ENCODE peak calls at places on chromosomes 3 and 15, in six cellular contexts. One of them, this sample, is unnamed.

GRCh38 chr15:101017041-101017754 is 98.0 kb downstream of the LRRK1 start:
- DNase-seq in A549: peak
- DNase-seq in HepG2: no peak
- DNase-seq in NB4: peak
- DNase-seq in K562: no peak
- DNase-seq in endothelial cell of umbilical vein: no peak
- DNase-seq in this sample: no peak

GRCh38 chr3:158809642-158810041 is 7.8 kb downstream of the MFSD1 start:
- DNase-seq in A549: no peak
- DNase-seq in HepG2: no peak
- DNase-seq in NB4: peak
- DNase-seq in K562: no peak
- DNase-seq in endothelial cell of umbilical vein: no peak
- DNase-seq in this sample: no peak

GRCh38 chr3:157125101-157125500 is 34.8 kb downstream of the CCNL1 start:
- DNase-seq in A549: no peak
- DNase-seq in HepG2: no peak
- DNase-seq in NB4: no peak
- DNase-seq in K562: no peak
- DNase-seq in endothelial cell of umbilical vein: no peak
- DNase-seq in this sample: no peak

GRCh38 chr3:5058463-5058862 is 63.6 kb upstream of the ARL8B start:
- DNase-seq in A549: peak
- DNase-seq in HepG2: no peak
- DNase-seq in NB4: no peak
- DNase-seq in K562: no peak
- DNase-seq in endothelial cell of umbilical vein: no peak
- DNase-seq in this sample: no peak

GRCh38 chr3:73719413-73719831 is 94.7 kb upstream of the PDZRN3 start:
- DNase-seq in A549: no peak
- DNase-seq in HepG2: no peak
- DNase-seq in NB4: no peak
- DNase-seq in K562: no peak
- DNase-seq in endothelial cell of umbilical vein: no peak
- DNase-seq in this sample: no peak

GRCh38 chr3:49022751-49023171 is 840 bp downstream of the NDUFAF3 start:
- DNase-seq in A549: peak
- DNase-seq in HepG2: peak
- DNase-seq in NB4: peak
- DNase-seq in K562: peak
- DNase-seq in endothelial cell of umbilical vein: no peak
- DNase-seq in this sample: no peak

GRCh38 chr3:88101142-88101541 is 42.1 kb downstream of the ZNF654 start:
- DNase-seq in A549: no peak
- DNase-seq in HepG2: no peak
- DNase-seq in NB4: no peak
- DNase-seq in K562: no peak
- DNase-seq in endothelial cell of umbilical vein: no peak
- DNase-seq in this sample: no peak

GRCh38 chr3:126446301-126446700 is 29.4 kb downstream of the ZXDC start:
- DNase-seq in A549: no peak
- DNase-seq in HepG2: no peak
- DNase-seq in NB4: no peak
- DNase-seq in K562: no peak
- DNase-seq in endothelial cell of umbilical vein: no peak
- DNase-seq in this sample: no peak

GRCh38 chr15:85047271-85047948 is 65.8 kb downstream of the PDE8A start:
- DNase-seq in A549: peak
- DNase-seq in HepG2: peak
- DNase-seq in NB4: peak
- DNase-seq in K562: no peak
- DNase-seq in endothelial cell of umbilical vein: peak
- DNase-seq in this sample: no peak

GRCh38 chr15:64507293-64507802 is 47.0 kb downstream of the ZNF609 start:
- DNase-seq in A549: peak
- DNase-seq in HepG2: peak
- DNase-seq in NB4: peak
- DNase-seq in K562: peak
- DNase-seq in endothelial cell of umbilical vein: peak
- DNase-seq in this sample: peak

GRCh38 chr3:171350364-171350763 is 109.8 kb downstream of the TNIK start:
- DNase-seq in A549: no peak
- DNase-seq in HepG2: no peak
- DNase-seq in NB4: no peak
- DNase-seq in K562: no peak
- DNase-seq in endothelial cell of umbilical vein: no peak
- DNase-seq in this sample: no peak

GRCh38 chr3:171348121-171348520 is 112.1 kb downstream of the TNIK start:
- DNase-seq in A549: no peak
- DNase-seq in HepG2: no peak
- DNase-seq in NB4: peak
- DNase-seq in K562: no peak
- DNase-seq in endothelial cell of umbilical vein: no peak
- DNase-seq in this sample: no peak

GRCh38 chr3:171347017-171347979 is 112.9 kb downstream of the TNIK start:
- DNase-seq in A549: no peak
- DNase-seq in HepG2: no peak
- DNase-seq in NB4: peak
- DNase-seq in K562: no peak
- DNase-seq in endothelial cell of umbilical vein: peak
- DNase-seq in this sample: peak

GRCh38 chr3:171351676-171352075 is 108.5 kb downstream of the TNIK start:
- DNase-seq in A549: no peak
- DNase-seq in HepG2: no peak
- DNase-seq in NB4: peak
- DNase-seq in K562: no peak
- DNase-seq in endothelial cell of umbilical vein: peak
- DNase-seq in this sample: no peak

GRCh38 chr3:171349392-171349791 is 110.8 kb downstream of the TNIK start:
- DNase-seq in A549: no peak
- DNase-seq in HepG2: no peak
- DNase-seq in NB4: no peak
- DNase-seq in K562: no peak
- DNase-seq in endothelial cell of umbilical vein: peak
- DNase-seq in this sample: no peak
- TF ChIP-seq MYC in A549: no peak
- TF ChIP-seq MYC in HepG2: no peak
- TF ChIP-seq MYC in NB4: no peak
- TF ChIP-seq MYC in K562: no peak
- TF ChIP-seq MYC in endothelial cell of umbilical vein: no peak
- TF ChIP-seq MYC in this sample: no peak

GRCh38 chr15:70560617-70561328 is 202.6 kb downstream of the UACA start:
- DNase-seq in A549: no peak
- DNase-seq in HepG2: no peak
- DNase-seq in NB4: no peak
- DNase-seq in K562: no peak
- DNase-seq in endothelial cell of umbilical vein: no peak
- DNase-seq in this sample: no peak

GRCh38 chr15:70561885-70562284 is 201.5 kb downstream of the UACA start:
- DNase-seq in A549: no peak
- DNase-seq in HepG2: no peak
- DNase-seq in NB4: no peak
- DNase-seq in K562: no peak
- DNase-seq in endothelial cell of umbilical vein: no peak
- DNase-seq in this sample: no peak

GRCh38 chr15:70566047-70566835 is 197.1 kb downstream of the UACA start:
- DNase-seq in A549: no peak
- DNase-seq in HepG2: no peak
- DNase-seq in NB4: no peak
- DNase-seq in K562: no peak
- DNase-seq in endothelial cell of umbilical vein: peak
- DNase-seq in this sample: no peak

GRCh38 chr15:70562906-70563305 is 200.5 kb downstream of the UACA start:
- DNase-seq in A549: no peak
- DNase-seq in HepG2: no peak
- DNase-seq in NB4: no peak
- DNase-seq in K562: no peak
- DNase-seq in endothelial cell of umbilical vein: no peak
- DNase-seq in this sample: no peak

DNA sequence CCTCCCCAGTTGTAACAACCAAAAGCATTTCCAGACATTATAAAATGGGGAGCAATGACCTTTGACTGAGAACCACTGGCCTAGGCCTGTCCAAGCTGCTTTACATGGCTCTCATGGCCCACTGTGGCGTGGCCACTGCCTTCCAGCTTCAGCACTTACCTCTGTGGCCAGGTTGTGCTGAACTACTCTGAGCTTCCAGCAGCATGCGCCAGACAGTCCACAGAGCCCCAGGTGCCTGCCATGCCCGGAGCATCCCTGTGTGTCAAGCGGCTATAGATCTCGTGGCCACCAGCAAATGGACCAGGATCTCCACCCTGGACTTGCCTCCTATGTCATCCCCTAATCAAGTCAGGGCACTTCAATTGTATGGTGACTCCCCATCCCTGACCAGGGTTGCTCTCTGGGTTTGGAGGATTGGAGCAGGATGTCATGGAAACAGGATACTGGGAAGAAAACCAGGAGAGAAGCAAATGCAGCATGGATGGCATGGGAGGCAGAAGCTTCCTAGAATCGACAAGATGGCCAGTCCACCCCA is 199.7 kb downstream of the UACA start:
- DNase-seq in A549: no peak
- DNase-seq in HepG2: no peak
- DNase-seq in NB4: no peak
- DNase-seq in K562: no peak
- DNase-seq in endothelial cell of umbilical vein: no peak
- DNase-seq in this sample: no peak
- TF ChIP-seq MYC in A549: no peak
- TF ChIP-seq MYC in HepG2: no peak
- TF ChIP-seq MYC in NB4: no peak
- TF ChIP-seq MYC in K562: no peak
- TF ChIP-seq MYC in endothelial cell of umbilical vein: no peak
- TF ChIP-seq MYC in this sample: no peak

GRCh38 chr3:64830681-64831080 is 142.9 kb upstream of the ADAMTS9 start:
- DNase-seq in A549: no peak
- DNase-seq in HepG2: no peak
- DNase-seq in NB4: no peak
- DNase-seq in K562: no peak
- DNase-seq in endothelial cell of umbilical vein: no peak
- DNase-seq in this sample: no peak
- TF ChIP-seq MYC in A549: no peak
- TF ChIP-seq MYC in HepG2: no peak
- TF ChIP-seq MYC in NB4: no peak
- TF ChIP-seq MYC in K562: no peak
- TF ChIP-seq MYC in endothelial cell of umbilical vein: no peak
- TF ChIP-seq MYC in this sample: no peak

GRCh38 chr3:71725279-71725991 is at the start of gene EIF4E3:
- DNase-seq in A549: no peak
- DNase-seq in HepG2: no peak
- DNase-seq in NB4: peak
- DNase-seq in K562: peak
- DNase-seq in endothelial cell of umbilical vein: no peak
- DNase-seq in this sample: no peak
- TF ChIP-seq MYC in A549: no peak
- TF ChIP-seq MYC in HepG2: no peak
- TF ChIP-seq MYC in NB4: no peak
- TF ChIP-seq MYC in K562: no peak
- TF ChIP-seq MYC in endothelial cell of umbilical vein: no peak
- TF ChIP-seq MYC in this sample: no peak

DNA sequence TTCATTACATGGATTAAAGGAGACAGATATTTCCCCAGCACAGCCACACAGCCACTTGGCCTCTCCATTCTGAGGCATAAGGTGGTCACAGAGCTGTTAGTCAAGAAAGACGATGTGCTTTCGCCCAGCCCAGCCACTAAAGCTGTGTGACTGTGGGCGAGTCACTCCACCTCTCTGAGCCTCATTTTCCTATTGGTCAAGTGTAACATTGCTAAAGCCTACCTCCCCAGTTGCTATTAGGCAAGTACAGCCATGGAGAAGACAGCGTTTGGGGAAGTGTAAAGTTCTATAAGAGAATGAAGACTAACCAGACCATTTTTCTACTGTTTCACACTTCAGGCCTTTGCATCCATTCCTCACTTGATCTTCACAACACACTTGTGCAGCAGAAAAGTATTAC is 24.1 kb downstream of the TMEM40 start:
- DNase-seq in A549: no peak
- DNase-seq in HepG2: no peak
- DNase-seq in NB4: peak
- DNase-seq in K562: no peak
- DNase-seq in endothelial cell of umbilical vein: no peak
- DNase-seq in this sample: no peak
- TF ChIP-seq MYC in A549: no peak
- TF ChIP-seq MYC in HepG2: no peak
- TF ChIP-seq MYC in NB4: no peak
- TF ChIP-seq MYC in K562: no peak
- TF ChIP-seq MYC in endothelial cell of umbilical vein: no peak
- TF ChIP-seq MYC in this sample: no peak

DNA sequence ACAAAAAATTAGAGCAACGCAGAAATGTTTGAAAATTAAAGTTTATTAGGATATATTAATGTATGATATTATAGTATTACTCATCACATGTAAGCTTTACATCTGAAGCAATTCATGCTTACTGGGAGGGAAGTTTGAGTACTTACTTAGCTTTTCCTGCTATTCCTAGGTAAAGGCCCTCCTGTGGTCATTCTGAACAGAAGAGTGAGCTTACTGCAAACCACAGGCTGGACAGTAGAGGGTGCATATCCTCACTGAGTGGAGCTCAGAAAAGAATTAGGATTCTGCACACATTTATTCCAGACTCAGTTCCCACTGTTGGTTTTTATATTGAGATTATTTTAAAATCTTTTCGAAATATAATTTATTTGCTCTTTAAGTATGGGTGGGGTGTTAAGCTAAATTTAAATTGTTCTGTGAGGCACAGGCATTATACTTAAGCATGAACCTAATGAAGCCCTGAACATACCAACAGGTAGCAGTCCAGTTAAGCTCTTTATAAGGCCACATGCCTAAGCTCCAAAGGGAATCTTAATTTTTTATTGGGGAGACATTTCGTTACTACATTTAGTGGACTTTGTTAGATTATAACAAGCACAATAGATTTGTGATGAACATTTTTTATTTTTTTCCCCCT is 10.2 kb downstream of the MRPS22 start:
- DNase-seq in A549: peak
- DNase-seq in HepG2: peak
- DNase-seq in NB4: peak
- DNase-seq in K562: peak
- DNase-seq in endothelial cell of umbilical vein: peak
- DNase-seq in this sample: no peak
- TF ChIP-seq MYC in A549: no peak
- TF ChIP-seq MYC in HepG2: no peak
- TF ChIP-seq MYC in NB4: no peak
- TF ChIP-seq MYC in K562: no peak
- TF ChIP-seq MYC in endothelial cell of umbilical vein: no peak
- TF ChIP-seq MYC in this sample: no peak

GRCh38 chr3:52533623-52534280 is at the start of gene NT5DC2:
- DNase-seq in A549: peak
- DNase-seq in HepG2: peak
- DNase-seq in NB4: peak
- DNase-seq in K562: peak
- DNase-seq in endothelial cell of umbilical vein: peak
- DNase-seq in this sample: no peak
- TF ChIP-seq MYC in A549: no peak
- TF ChIP-seq MYC in HepG2: peak
- TF ChIP-seq MYC in NB4: no peak
- TF ChIP-seq MYC in K562: no peak
- TF ChIP-seq MYC in endothelial cell of umbilical vein: no peak
- TF ChIP-seq MYC in this sample: no peak